ENCODE peak calls at places on chromosomes 1 and 21, in eight cellular contexts. E is fibroblast of mammary gland, V is BE2C, P is body of pancreas, T is sigmoid colon, Y is fibroblast of pulmonary artery, R is AG04450, C is upper lobe of right lung. X is an unnamed sample.

GRCh38 chr1:152442765-152443164 is 28.7 kb upstream of the CRNN start:
- DNase-seq in E (peak), V (no peak), P (peak), T (peak), Y (peak), R (no peak), C (no peak), X (no peak)

GRCh38 chr1:17791055-17791390 is 35.9 kb downstream of the ACTL8 start:
- DNase-seq in E (no peak), V (peak), P (no peak), T (no peak), Y (no peak), R (no peak), C (no peak), X (no peak)

GRCh38 chr1:209428241-209428921 is 155.1 kb upstream of the CAMK1G start:
- DNase-seq in E (no peak), V (no peak), P (no peak), T (no peak), Y (no peak), R (no peak), C (no peak), X (no peak)

GRCh38 chr1:38539931-38540330 is 319.6 kb downstream of the RRAGC start:
- DNase-seq in E (no peak), V (no peak), P (no peak), T (no peak), Y (no peak), R (no peak), C (no peak), X (no peak)

GRCh38 chr1:151579436-151580225 is 32.2 kb upstream of the SNX27 start:
- DNase-seq in E (peak), V (no peak), P (no peak), T (no peak), Y (peak), R (peak), C (no peak), X (no peak)

GRCh38 chr1:26786437-26787380 is 1.0 kb upstream of the PIGV start:
- DNase-seq in E (peak), V (peak), P (peak), T (peak), Y (peak), R (no peak), C (peak), X (no peak)

GRCh38 chr1:35577071-35577998 is 4.2 kb downstream of the TFAP2E start:
- DNase-seq in E (peak), V (no peak), P (no peak), T (no peak), Y (no peak), R (no peak), C (peak), X (no peak)

GRCh38 chr1:5752715-5753330 is 239.4 kb downstream of the NPHP4 start:
- DNase-seq in E (no peak), V (no peak), P (no peak), T (peak), Y (no peak), R (no peak), C (peak), X (no peak)

GRCh38 chr1:204384636-204385354 is 25.1 kb upstream of the PLEKHA6 start:
- DNase-seq in E (peak), V (peak), P (peak), T (peak), Y (peak), R (no peak), C (no peak), X (no peak)

GRCh38 chr1:37691497-37692077 is 729 bp upstream of the CDCA8 start:
- DNase-seq in E (peak), V (peak), P (peak), T (peak), Y (peak), R (no peak), C (peak), X (no peak)

GRCh38 chr1:5645929-5646328 is 346.3 kb downstream of the NPHP4 start:
- DNase-seq in E (no peak), V (no peak), P (no peak), T (no peak), Y (no peak), R (no peak), C (no peak), X (no peak)

GRCh38 chr1:198449281-198449680 is 91.2 kb downstream of the ATP6V1G3 start:
- DNase-seq in E (no peak), V (no peak), P (no peak), T (no peak), Y (no peak), R (no peak), C (no peak), X (no peak)

GRCh38 chr21:16522512-16522911 is 792.7 kb downstream of the USP25 start:
- DNase-seq in E (peak), V (no peak), P (no peak), T (no peak), Y (peak), R (peak), C (no peak), X (no peak)

GRCh38 chr1:70745199-70745598 is 302.4 kb downstream of the PTGER3 start:
- DNase-seq in E (peak), V (peak), P (no peak), T (no peak), Y (peak), R (no peak), C (no peak), X (no peak)

GRCh38 chr1:235644693-235645305 is 4.8 kb downstream of the GNG4 start:
- DNase-seq in E (no peak), V (no peak), P (no peak), T (peak), Y (no peak), R (no peak), C (no peak), X (no peak)

GRCh38 chr1:26165126-26165892 is 3.5 kb downstream of the C1orf232 start:
- DNase-seq in E (no peak), V (no peak), P (no peak), T (no peak), Y (no peak), R (no peak), C (no peak), X (no peak)

GRCh38 chr1:66733348-66734017 is 18.8 kb upstream of the DYNLT5 start:
- DNase-seq in E (peak), V (no peak), P (no peak), T (no peak), Y (no peak), R (no peak), C (no peak), X (no peak)

GRCh38 chr1:23524716-23525401 is 6.2 kb downstream of the E2F2 start:
- DNase-seq in E (no peak), V (peak), P (no peak), T (no peak), Y (no peak), R (no peak), C (no peak), X (no peak)

GRCh38 chr1:234655328-234656069 is 45.5 kb upstream of the IRF2BP2 start:
- DNase-seq in E (no peak), V (peak), P (no peak), T (no peak), Y (no peak), R (no peak), C (no peak), X (no peak)

GRCh38 chr21:40208960-40209359 is 341.7 kb downstream of the PCP4 start:
- DNase-seq in E (no peak), V (no peak), P (no peak), T (no peak), Y (no peak), R (no peak), C (no peak), X (no peak)

GRCh38 chr1:97423397-97423796 is 497.4 kb downstream of the DPYD start:
- DNase-seq in E (no peak), V (no peak), P (no peak), T (no peak), Y (no peak), R (no peak), C (no peak), X (no peak)

GRCh38 chr21:45640888-45641479 is 2.5 kb upstream of the PCBP3 start:
- DNase-seq in E (peak), V (peak), P (no peak), T (no peak), Y (peak), R (no peak), C (no peak), X (no peak)
- H3K4me3 ChIP-seq in E (no peak), V (no peak), P (no peak), T (no peak), Y (no peak), R (no peak), C (no peak), X (no peak)

GRCh38 chr1:145979746-145980435 is 15.4 kb downstream of the POLR3GL start:
- DNase-seq in E (no peak), V (no peak), P (peak), T (peak), Y (peak), R (no peak), C (no peak), X (no peak)

GRCh38 chr1:145978477-145978859 is 14.0 kb downstream of the POLR3GL start:
- DNase-seq in E (no peak), V (no peak), P (no peak), T (no peak), Y (no peak), R (no peak), C (no peak), X (no peak)

GRCh38 chr1:145977016-145977415 is 12.5 kb downstream of the POLR3GL start:
- DNase-seq in E (no peak), V (no peak), P (no peak), T (no peak), Y (no peak), R (no peak), C (no peak), X (no peak)

GRCh38 chr1:145977486-145978476 is 13.3 kb downstream of the POLR3GL start:
- DNase-seq in E (peak), V (peak), P (peak), T (peak), Y (peak), R (peak), C (peak), X (no peak)

GRCh38 chr1:145978860-145979745 is 14.6 kb downstream of the POLR3GL start:
- DNase-seq in E (peak), V (peak), P (peak), T (peak), Y (peak), R (peak), C (peak), X (peak)
- TF ChIP-seq CTCF in E (peak), V (peak), P (peak), T (no peak), Y (peak), R (peak), C (peak), X (peak)

DNA sequence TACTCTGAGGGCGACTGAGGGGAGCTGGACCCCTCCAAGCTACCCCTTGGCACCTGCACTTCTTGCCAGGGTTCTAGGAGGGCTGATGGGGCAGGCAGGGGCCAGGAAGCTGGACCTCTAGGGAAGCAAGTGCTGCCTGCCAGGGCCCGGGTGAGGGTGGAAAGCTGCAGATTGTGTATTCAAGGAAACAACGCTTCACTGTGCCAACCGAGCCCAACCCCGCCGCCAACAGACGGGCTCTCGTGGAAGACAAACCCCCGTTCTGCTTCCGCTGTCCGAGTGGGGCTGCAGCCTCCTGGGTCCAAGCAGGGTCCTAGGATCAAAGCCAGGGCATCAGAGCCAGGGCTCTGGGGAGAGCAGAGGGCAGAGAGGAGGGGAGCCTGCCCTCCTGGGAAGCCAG is 3.2 kb downstream of the EFHD2 start:
- DNase-seq in E (no peak), V (no peak), P (peak), T (no peak), Y (no peak), R (no peak), C (no peak), X (no peak)
- H3K4me3 ChIP-seq in E (no peak), V (no peak), P (no peak), T (no peak), Y (no peak), R (no peak), C (peak), X (no peak)

GRCh38 chr1:79259390-79260336 is 253.1 kb upstream of the ADGRL4 start:
- DNase-seq in E (peak), V (no peak), P (no peak), T (no peak), Y (peak), R (peak), C (no peak), X (peak)
- TF ChIP-seq CTCF in E (peak), V (peak), P (peak), T (no peak), Y (peak), R (peak), C (peak), X (peak)

DNA sequence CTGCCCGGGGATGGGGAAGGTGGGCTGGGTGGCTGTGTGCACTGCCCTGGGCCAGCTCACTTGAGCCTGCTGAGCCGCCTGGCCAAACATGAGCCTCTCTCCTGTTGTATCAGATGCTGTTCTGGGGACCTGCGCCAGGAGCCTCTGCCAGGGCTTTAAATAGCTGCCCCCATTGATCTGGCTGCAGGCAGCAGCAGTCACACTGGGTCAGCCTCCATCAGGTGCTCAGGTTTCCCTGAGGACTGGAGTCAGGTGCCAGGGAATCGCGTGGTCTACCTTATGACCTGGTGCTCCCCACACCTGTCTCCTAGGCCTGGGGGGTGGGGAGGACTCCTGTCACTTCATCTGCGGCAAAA is 700 bp upstream of the CCDC28B start:
- DNase-seq in E (no peak), V (no peak), P (peak), T (peak), Y (no peak), R (no peak), C (no peak), X (no peak)
- H3K4me3 ChIP-seq in E (no peak), V (peak), P (no peak), T (peak), Y (no peak), R (peak), C (no peak), X (peak)

GRCh38 chr1:30325999-30326398 is 397.4 kb downstream of the MATN1 start:
- DNase-seq in E (no peak), V (no peak), P (no peak), T (no peak), Y (no peak), R (no peak), C (no peak), X (no peak)
- TF ChIP-seq CTCF in E (no peak), V (no peak), P (no peak), T (no peak), Y (no peak), R (no peak), C (no peak), X (no peak)

X was measured in AG04449.